ENCODE peak calls at places on chromosome 1, in nine cellular contexts. D is right lobe of liver, K is vagina, V is esophagus squamous epithelium, E is HepG2, J is stomach, O is adrenal gland, T is GM12891, S is lower leg skin. R is an unnamed sample.
A peak's percentile ranks its signal among the peaks of the same experiment; 100 is the strongest.

GRCh38 chr1:38697387-38697786 is 162.2 kb downstream of the RRAGC start:
- DNase-seq in S (no peak), K (peak; percentile 5), V (no peak), J (no peak), T (no peak), O (no peak), D (no peak), E (no peak), R (no peak)

GRCh38 chr1:20609541-20609940 is 20.6 kb downstream of the CDA start:
- DNase-seq in K (no peak), V (no peak), D (no peak), T (no peak), S (no peak), E (no peak), J (no peak), O (no peak), R (no peak)

GRCh38 chr1:68624233-68624632 is 127.4 kb upstream of the DEPDC1 start:
- DNase-seq in K (no peak), J (no peak), S (no peak), D (no peak), O (no peak), V (no peak), E (no peak), T (no peak), R (peak; percentile 1)

GRCh38 chr1:85654066-85654782 is 54.0 kb downstream of the ZNHIT6 start:
- DNase-seq in S (no peak), E (peak; percentile 1), D (no peak), V (no peak), O (no peak), K (no peak), T (no peak), J (no peak), R (no peak)

GRCh38 chr1:47759581-47760247 is 237.5 kb downstream of the TRABD2B start:
- DNase-seq in D (peak; percentile 37), T (no peak), V (no peak), J (no peak), K (no peak), O (no peak), E (no peak), S (peak; percentile 67), R (no peak)

GRCh38 chr1:90067194-90067593 is 72.3 kb downstream of the ZNF326 start:
- DNase-seq in D (no peak), E (no peak), O (no peak), S (no peak), V (no peak), T (no peak), J (no peak), K (no peak), R (no peak)

GRCh38 chr1:211831558-211832323 is 1.2 kb upstream of the LPGAT1 start:
- DNase-seq in J (no peak), K (no peak), T (no peak), S (no peak), O (no peak), V (no peak), E (no peak), D (no peak), R (no peak)

GRCh38 chr1:113928129-113928949 is 785 bp upstream of the HIPK1 start:
- DNase-seq in S (no peak), V (no peak), J (no peak), D (no peak), O (no peak), E (peak; percentile 28), K (no peak), T (no peak), R (no peak)

GRCh38 chr1:17136936-17137335 is 17.7 kb upstream of the PADI2 start:
- DNase-seq in V (no peak), D (no peak), J (no peak), E (no peak), O (no peak), T (no peak), S (no peak), K (no peak), R (no peak)

GRCh38 chr1:92317836-92318493 is 19.1 kb downstream of the RPAP2 start:
- DNase-seq in V (no peak), S (no peak), K (no peak), T (no peak), J (no peak), D (no peak), E (no peak), O (no peak), R (no peak)

GRCh38 chr1:219488275-219488674 is 124.6 kb downstream of the ZC3H11B start:
- DNase-seq in T (no peak), O (no peak), D (no peak), V (no peak), S (no peak), E (no peak), J (no peak), K (no peak), R (no peak)

GRCh38 chr1:228097333-228098081 is 5.6 kb downstream of the C1orf35 start:
- DNase-seq in K (no peak), E (no peak), J (peak; percentile 21), O (peak; percentile 34), T (no peak), S (peak; percentile 87), V (no peak), D (no peak), R (no peak)

GRCh38 chr1:224539971-224540370 is 76.1 kb upstream of the CNIH3 start:
- DNase-seq in T (no peak), O (no peak), V (no peak), E (no peak), J (no peak), S (no peak), D (no peak), K (no peak), R (no peak)

GRCh38 chr1:198794498-198794897 is 155.7 kb downstream of the PTPRC start:
- DNase-seq in T (no peak), J (no peak), E (no peak), V (no peak), D (no peak), S (no peak), K (no peak), O (no peak), R (no peak)

GRCh38 chr1:1290238-1290731 is 10.0 kb downstream of the SCNN1D start:
- DNase-seq in T (peak; percentile 89), O (peak; percentile 83), J (peak; percentile 87), D (peak; percentile 81), S (no peak), K (no peak), E (peak; percentile 52), V (no peak), R (no peak)

GRCh38 chr1:65514083-65514482 is 93.6 kb downstream of the LEPR start:
- DNase-seq in V (no peak), J (no peak), E (peak; percentile 18), K (no peak), O (no peak), S (no peak), D (peak; percentile 54), T (no peak), R (no peak)

GRCh38 chr1:241551759-241552638 is 19.8 kb downstream of the KMO start:
- DNase-seq in T (no peak), D (peak; percentile 56), V (no peak), S (no peak), O (peak; percentile 40), J (no peak), E (no peak), K (no peak), R (no peak)

DNA sequence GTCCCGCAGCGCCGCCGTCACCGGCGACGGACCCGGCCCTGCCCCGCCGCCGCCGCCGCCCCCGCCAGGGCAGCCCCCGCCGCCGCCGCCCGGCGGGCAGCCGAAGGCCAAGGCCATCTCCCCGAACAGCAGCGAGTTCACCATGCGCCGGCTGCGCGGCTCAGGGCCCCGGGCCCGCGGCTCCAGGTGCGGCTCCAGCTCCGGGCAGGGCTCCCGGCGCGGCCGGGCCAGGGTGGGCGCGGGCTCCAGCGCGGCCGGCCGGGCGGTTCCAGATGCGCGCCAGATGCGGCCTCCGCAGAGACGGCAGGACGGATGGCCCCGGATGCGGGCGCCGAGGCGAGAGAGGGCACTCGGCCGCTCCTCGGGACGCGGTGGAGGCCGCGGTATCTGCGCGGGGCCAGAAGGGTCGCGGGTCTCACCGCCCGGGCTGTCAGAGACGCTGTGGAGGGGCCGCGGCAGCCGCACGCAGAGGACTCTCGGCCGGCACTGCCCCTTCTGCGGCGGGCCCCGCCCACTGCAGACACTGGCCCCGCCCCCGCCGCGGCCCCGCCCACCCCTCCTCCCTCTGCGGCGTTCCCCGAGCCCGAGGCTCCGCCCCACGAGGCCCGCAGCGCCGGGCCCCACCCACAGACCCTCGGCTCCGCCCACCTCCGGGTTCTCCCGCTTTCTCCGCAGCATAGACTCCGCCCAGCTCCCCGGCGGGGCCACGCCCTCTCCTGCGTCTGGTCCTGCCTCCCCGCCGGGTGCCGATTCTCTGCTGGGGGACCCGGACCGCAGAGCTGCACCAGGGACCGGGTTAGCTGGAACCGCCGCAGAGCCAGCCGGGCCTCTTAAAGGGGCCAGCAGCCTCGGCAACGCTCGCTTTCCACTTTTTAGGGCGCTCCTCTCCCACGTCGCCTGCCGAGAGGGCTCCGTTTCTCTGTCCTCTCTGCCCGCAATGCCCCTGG is at the start of gene IFFO2:
- DNase-seq in K (peak; percentile 96), D (peak; percentile 99), O (peak; percentile 99), J (peak; percentile 99), S (peak; percentile 100), V (peak; percentile 62), E (peak; percentile 85), T (peak; percentile 98), R (peak; percentile 94)
- TF ChIP-seq POLR2A in K (peak; percentile 97), D (peak; percentile 95), O (peak; percentile 77), J (peak; percentile 40), S (no peak), V (peak; percentile 77), E (no peak), T (peak; percentile 58), R (peak; percentile 76)

GRCh38 chr1:101242331-101243050 is 5.7 kb downstream of the S1PR1 start:
- DNase-seq in V (no peak), D (no peak), J (no peak), O (no peak), T (no peak), K (no peak), S (no peak), E (no peak), R (no peak)
- TF ChIP-seq POLR2A in V (no peak), D (no peak), J (no peak), O (no peak), T (peak; percentile 15), K (no peak), S (no peak), E (no peak), R (no peak)

GRCh38 chr1:52141513-52142219 is at the start of gene ZFYVE9:
- DNase-seq in O (peak; percentile 70), S (peak; percentile 94), D (peak; percentile 80), V (no peak), J (peak; percentile 81), K (no peak), E (peak; percentile 56), T (peak; percentile 56), R (peak; percentile 64)
- TF ChIP-seq POLR2A in O (peak; percentile 44), S (no peak), D (peak; percentile 48), V (no peak), J (no peak), K (peak; percentile 13), E (peak; percentile 39), T (no peak), R (peak; percentile 44)

GRCh38 chr1:206685749-206686485 is 1.2 kb downstream of the MAPKAPK2 start:
- DNase-seq in O (peak; percentile 74), T (peak; percentile 37), K (no peak), V (no peak), J (peak; percentile 60), D (peak; percentile 73), E (peak; percentile 54), S (peak; percentile 91), R (peak; percentile 56)
- TF ChIP-seq POLR2A in O (peak; percentile 8), T (peak; percentile 10), K (no peak), V (no peak), J (peak; percentile 12), D (peak; percentile 49), E (no peak), S (no peak), R (no peak)

R was measured in H54.